ENCODE peak calls at places on chromosomes 2 and 18, in nine cellular contexts. One of them, this sample, is unnamed.

GRCh38 chr2:235087812-235088607 is 136.2 kb downstream of the SH3BP4 start:
- DNase-seq in CD8-positive, alpha-beta T cell: no peak
- DNase-seq in smooth muscle cell of the brain vasculature: no peak
- DNase-seq in LoVo: no peak
- DNase-seq in naive B cell: no peak
- DNase-seq in right atrium auricular region: peak; percentile 64
- DNase-seq in T-helper 1 cell: no peak
- DNase-seq in foreskin fibroblast: no peak
- DNase-seq in 8988T: no peak
- DNase-seq in this sample: no peak

GRCh38 chr2:7593286-7593685 is 676.1 kb downstream of the RNF144A start:
- DNase-seq in LoVo: no peak
- DNase-seq in smooth muscle cell of the brain vasculature: no peak
- DNase-seq in 8988T: no peak
- DNase-seq in T-helper 1 cell: no peak
- DNase-seq in CD8-positive, alpha-beta T cell: no peak
- DNase-seq in naive B cell: no peak
- DNase-seq in foreskin fibroblast: no peak
- DNase-seq in right atrium auricular region: no peak
- DNase-seq in this sample: no peak

GRCh38 chr2:11665510-11666362 is 4.3 kb downstream of the NTSR2 start:
- DNase-seq in right atrium auricular region: no peak
- DNase-seq in naive B cell: no peak
- DNase-seq in 8988T: no peak
- DNase-seq in CD8-positive, alpha-beta T cell: no peak
- DNase-seq in foreskin fibroblast: no peak
- DNase-seq in T-helper 1 cell: no peak
- DNase-seq in smooth muscle cell of the brain vasculature: no peak
- DNase-seq in LoVo: no peak
- DNase-seq in this sample: no peak

GRCh38 chr2:19614066-19614465 is 255.6 kb upstream of the OSR1 start:
- DNase-seq in LoVo: no peak
- DNase-seq in right atrium auricular region: no peak
- DNase-seq in 8988T: no peak
- DNase-seq in naive B cell: no peak
- DNase-seq in CD8-positive, alpha-beta T cell: no peak
- DNase-seq in foreskin fibroblast: peak; percentile 47
- DNase-seq in T-helper 1 cell: no peak
- DNase-seq in smooth muscle cell of the brain vasculature: no peak
- DNase-seq in this sample: no peak

GRCh38 chr2:152762202-152762601 is 43.8 kb downstream of the ARL6IP6 start:
- DNase-seq in foreskin fibroblast: peak; percentile 89
- DNase-seq in smooth muscle cell of the brain vasculature: no peak
- DNase-seq in naive B cell: no peak
- DNase-seq in CD8-positive, alpha-beta T cell: no peak
- DNase-seq in LoVo: no peak
- DNase-seq in T-helper 1 cell: no peak
- DNase-seq in right atrium auricular region: no peak
- DNase-seq in 8988T: no peak
- DNase-seq in this sample: no peak

GRCh38 chr18:55790296-55790695 is 202.3 kb upstream of the TCF4 start:
- DNase-seq in CD8-positive, alpha-beta T cell: no peak
- DNase-seq in 8988T: no peak
- DNase-seq in foreskin fibroblast: peak; percentile 86
- DNase-seq in naive B cell: no peak
- DNase-seq in LoVo: no peak
- DNase-seq in T-helper 1 cell: no peak
- DNase-seq in right atrium auricular region: no peak
- DNase-seq in smooth muscle cell of the brain vasculature: no peak
- DNase-seq in this sample: no peak

GRCh38 chr18:35059280-35059927 is 18.2 kb downstream of the MAPRE2 start:
- DNase-seq in LoVo: no peak
- DNase-seq in naive B cell: no peak
- DNase-seq in smooth muscle cell of the brain vasculature: no peak
- DNase-seq in right atrium auricular region: no peak
- DNase-seq in T-helper 1 cell: no peak
- DNase-seq in foreskin fibroblast: no peak
- DNase-seq in 8988T: no peak
- DNase-seq in CD8-positive, alpha-beta T cell: no peak
- DNase-seq in this sample: no peak

GRCh38 chr2:236663267-236663666 is 93.6 kb downstream of the ACKR3 start:
- DNase-seq in foreskin fibroblast: peak; percentile 33
- DNase-seq in naive B cell: no peak
- DNase-seq in smooth muscle cell of the brain vasculature: no peak
- DNase-seq in CD8-positive, alpha-beta T cell: no peak
- DNase-seq in 8988T: no peak
- DNase-seq in LoVo: no peak
- DNase-seq in T-helper 1 cell: no peak
- DNase-seq in right atrium auricular region: peak; percentile 85
- DNase-seq in this sample: no peak

GRCh38 chr2:118047273-118047898 is 33.5 kb upstream of the CCDC93 start:
- DNase-seq in foreskin fibroblast: peak; percentile 47
- DNase-seq in smooth muscle cell of the brain vasculature: no peak
- DNase-seq in naive B cell: no peak
- DNase-seq in right atrium auricular region: no peak
- DNase-seq in CD8-positive, alpha-beta T cell: no peak
- DNase-seq in 8988T: no peak
- DNase-seq in LoVo: peak; percentile 49
- DNase-seq in T-helper 1 cell: no peak
- DNase-seq in this sample: no peak

GRCh38 chr2:48723125-48723524 is 32.4 kb downstream of the LHCGR start:
- DNase-seq in right atrium auricular region: no peak
- DNase-seq in LoVo: no peak
- DNase-seq in T-helper 1 cell: no peak
- DNase-seq in smooth muscle cell of the brain vasculature: no peak
- DNase-seq in foreskin fibroblast: peak; percentile 19
- DNase-seq in naive B cell: no peak
- DNase-seq in 8988T: no peak
- DNase-seq in CD8-positive, alpha-beta T cell: no peak
- DNase-seq in this sample: no peak

GRCh38 chr18:30754846-30755245 is 287.7 kb downstream of the DSC3 start:
- DNase-seq in LoVo: no peak
- DNase-seq in naive B cell: no peak
- DNase-seq in right atrium auricular region: no peak
- DNase-seq in foreskin fibroblast: no peak
- DNase-seq in CD8-positive, alpha-beta T cell: no peak
- DNase-seq in T-helper 1 cell: no peak
- DNase-seq in smooth muscle cell of the brain vasculature: no peak
- DNase-seq in 8988T: no peak
- DNase-seq in this sample: no peak

GRCh38 chr2:197183355-197183754 is 127.2 kb downstream of the ANKRD44 start:
- DNase-seq in right atrium auricular region: no peak
- DNase-seq in foreskin fibroblast: peak; percentile 54
- DNase-seq in 8988T: no peak
- DNase-seq in naive B cell: no peak
- DNase-seq in LoVo: no peak
- DNase-seq in T-helper 1 cell: no peak
- DNase-seq in CD8-positive, alpha-beta T cell: no peak
- DNase-seq in smooth muscle cell of the brain vasculature: no peak
- DNase-seq in this sample: no peak

GRCh38 chr2:177282101-177282573 is 17.6 kb upstream of the NFE2L2 start:
- DNase-seq in CD8-positive, alpha-beta T cell: no peak
- DNase-seq in right atrium auricular region: no peak
- DNase-seq in foreskin fibroblast: peak; percentile 83
- DNase-seq in smooth muscle cell of the brain vasculature: no peak
- DNase-seq in 8988T: no peak
- DNase-seq in naive B cell: no peak
- DNase-seq in LoVo: no peak
- DNase-seq in T-helper 1 cell: no peak
- DNase-seq in this sample: no peak

GRCh38 chr2:218168635-218169462 is 2.1 kb upstream of the CXCR1 start:
- DNase-seq in smooth muscle cell of the brain vasculature: no peak
- DNase-seq in right atrium auricular region: peak; percentile 63
- DNase-seq in 8988T: peak; percentile 37
- DNase-seq in LoVo: peak; percentile 41
- DNase-seq in foreskin fibroblast: peak; percentile 45
- DNase-seq in T-helper 1 cell: peak; percentile 61
- DNase-seq in CD8-positive, alpha-beta T cell: peak; percentile 75
- DNase-seq in naive B cell: peak; percentile 60
- DNase-seq in this sample: peak; percentile 33

GRCh38 chr2:9738718-9739496 is 104.4 kb upstream of the TAF1B start:
- DNase-seq in right atrium auricular region: no peak
- DNase-seq in foreskin fibroblast: peak; percentile 22
- DNase-seq in CD8-positive, alpha-beta T cell: no peak
- DNase-seq in LoVo: no peak
- DNase-seq in T-helper 1 cell: no peak
- DNase-seq in 8988T: no peak
- DNase-seq in naive B cell: no peak
- DNase-seq in smooth muscle cell of the brain vasculature: no peak
- DNase-seq in this sample: no peak

GRCh38 chr2:26609839-26610277 is 31.3 kb downstream of the CIB4 start:
- DNase-seq in 8988T: no peak
- DNase-seq in foreskin fibroblast: no peak
- DNase-seq in right atrium auricular region: no peak
- DNase-seq in naive B cell: peak; percentile 20
- DNase-seq in T-helper 1 cell: no peak
- DNase-seq in LoVo: no peak
- DNase-seq in smooth muscle cell of the brain vasculature: no peak
- DNase-seq in CD8-positive, alpha-beta T cell: no peak
- DNase-seq in this sample: no peak

GRCh38 chr2:59694176-59694575 is 859.3 kb downstream of the BCL11A start:
- DNase-seq in T-helper 1 cell: no peak
- DNase-seq in 8988T: no peak
- DNase-seq in foreskin fibroblast: no peak
- DNase-seq in smooth muscle cell of the brain vasculature: no peak
- DNase-seq in naive B cell: no peak
- DNase-seq in LoVo: no peak
- DNase-seq in right atrium auricular region: no peak
- DNase-seq in CD8-positive, alpha-beta T cell: no peak
- DNase-seq in this sample: no peak

GRCh38 chr2:138712212-138712979 is 67.8 kb downstream of the NXPH2 start:
- DNase-seq in naive B cell: no peak
- DNase-seq in foreskin fibroblast: peak; percentile 77
- DNase-seq in CD8-positive, alpha-beta T cell: no peak
- DNase-seq in LoVo: no peak
- DNase-seq in T-helper 1 cell: no peak
- DNase-seq in right atrium auricular region: no peak
- DNase-seq in smooth muscle cell of the brain vasculature: no peak
- DNase-seq in 8988T: no peak
- DNase-seq in this sample: no peak

GRCh38 chr2:163715199-163715598 is 20.6 kb downstream of the FIGN start:
- DNase-seq in right atrium auricular region: no peak
- DNase-seq in foreskin fibroblast: no peak
- DNase-seq in LoVo: no peak
- DNase-seq in T-helper 1 cell: no peak
- DNase-seq in smooth muscle cell of the brain vasculature: no peak
- DNase-seq in naive B cell: no peak
- DNase-seq in 8988T: no peak
- DNase-seq in CD8-positive, alpha-beta T cell: no peak
- DNase-seq in this sample: no peak

GRCh38 chr2:39521876-39522517 is 84.9 kb upstream of the MAP4K3 start:
- DNase-seq in CD8-positive, alpha-beta T cell: no peak
- DNase-seq in right atrium auricular region: no peak
- DNase-seq in naive B cell: no peak
- DNase-seq in smooth muscle cell of the brain vasculature: no peak
- DNase-seq in LoVo: peak; percentile 49
- DNase-seq in foreskin fibroblast: peak; percentile 49
- DNase-seq in 8988T: no peak
- DNase-seq in T-helper 1 cell: no peak
- DNase-seq in this sample: no peak

GRCh38 chr2:30492185-30492584 is 45.1 kb downstream of the LCLAT1 start:
- DNase-seq in naive B cell: no peak
- DNase-seq in T-helper 1 cell: no peak
- DNase-seq in 8988T: no peak
- DNase-seq in right atrium auricular region: no peak
- DNase-seq in foreskin fibroblast: peak; percentile 32
- DNase-seq in LoVo: no peak
- DNase-seq in smooth muscle cell of the brain vasculature: no peak
- DNase-seq in CD8-positive, alpha-beta T cell: no peak
- DNase-seq in this sample: no peak

This sample was measured in iPS DF 19.7.